ENCODE peak calls at places on chromosome 4, in ten cellular contexts. J is CD8-positive, alpha-beta T cell; V is A549; H is ascending aorta; U is HFF-Myc; O is PC-3; Z is fibroblast of the aortic adventitia; I is gastrocnemius medialis; F is GM23338; R is neural progenitor cell. D is an unnamed sample.

GRCh38 chr4:36677122-36677521 is 395.7 kb downstream of the DTHD1 start:
- DNase-seq in R (no peak), H (no peak), I (no peak), F (no peak), J (no peak), Z (no peak), V (no peak), O (no peak), U (no peak), D (peak)

GRCh38 chr4:177047851-177048174 is 255.1 kb upstream of the VEGFC start:
- DNase-seq in V (no peak), J (no peak), U (no peak), O (peak), F (no peak), I (no peak), Z (peak), R (no peak), H (no peak), D (peak)

GRCh38 chr4:108620933-108621905 is 843 bp downstream of the RPL34 start:
- DNase-seq in O (no peak), R (no peak), I (no peak), U (no peak), V (no peak), F (no peak), J (no peak), H (no peak), Z (peak), D (no peak)

GRCh38 chr4:24750106-24750505 is 45.3 kb upstream of the SOD3 start:
- DNase-seq in H (no peak), O (no peak), V (no peak), R (no peak), J (no peak), I (no peak), U (no peak), Z (no peak), F (no peak), D (no peak)

GRCh38 chr4:30614771-30615170 is 105.4 kb upstream of the PCDH7 start:
- DNase-seq in J (no peak), H (no peak), U (no peak), F (no peak), O (no peak), I (no peak), R (no peak), Z (no peak), V (no peak), D (no peak)

GRCh38 chr4:17635056-17635455 is 20.6 kb downstream of the MED28 start:
- DNase-seq in Z (no peak), I (no peak), R (no peak), V (no peak), H (no peak), J (no peak), F (no peak), U (no peak), O (no peak), D (no peak)

GRCh38 chr4:143186634-143187033 is 1.9 kb downstream of the USP38 start:
- DNase-seq in R (peak), H (no peak), I (no peak), J (no peak), Z (peak), O (peak), U (no peak), V (no peak), F (peak), D (peak)

GRCh38 chr4:57544811-57545654 is 434.8 kb upstream of the IGFBP7 start:
- DNase-seq in V (no peak), R (peak), I (no peak), Z (no peak), U (no peak), F (peak), J (no peak), O (no peak), H (no peak), D (no peak)

GRCh38 chr4:184306949-184307348 is 89.3 kb upstream of the ENPP6 start:
- DNase-seq in U (no peak), V (no peak), O (peak), Z (peak), F (no peak), I (no peak), J (no peak), R (no peak), H (no peak), D (peak)

GRCh38 chr4:155433636-155434360 is 57.0 kb upstream of the MAP9 start:
- DNase-seq in O (peak), U (no peak), Z (peak), H (no peak), I (no peak), R (no peak), F (no peak), V (peak), J (no peak), D (peak)

GRCh38 chr4:137641554-137641953 is 109.3 kb upstream of the PCDH18 start:
- DNase-seq in U (no peak), I (peak), H (no peak), O (no peak), F (no peak), Z (peak), J (no peak), R (no peak), V (no peak), D (peak)

GRCh38 chr4:110055014-110055768 is 142.5 kb downstream of the EGF start:
- DNase-seq in Z (peak), F (no peak), R (peak), O (peak), I (no peak), J (no peak), H (no peak), V (no peak), U (no peak), D (no peak)

GRCh38 chr4:147707892-147708672 is 23.8 kb upstream of the ARHGAP10 start:
- DNase-seq in J (peak), R (peak), O (peak), H (no peak), U (no peak), I (peak), Z (peak), V (peak), F (peak), D (peak)

GRCh38 chr4:54233128-54233696 is 4.1 kb downstream of the PDGFRA start:
- DNase-seq in H (no peak), J (peak), F (peak), R (peak), V (peak), O (peak), Z (peak), I (peak), U (no peak), D (peak)

GRCh38 chr4:114057746-114058145 is 78.3 kb upstream of the ARSJ start:
- DNase-seq in V (no peak), J (no peak), R (no peak), I (no peak), U (no peak), Z (no peak), O (no peak), F (no peak), H (no peak), D (no peak)

GRCh38 chr4:187357861-187358260 is 634.2 kb upstream of the FAT1 start:
- DNase-seq in Z (no peak), V (no peak), U (no peak), R (no peak), O (no peak), F (peak), H (no peak), J (no peak), I (no peak), D (no peak)

GRCh38 chr4:83110222-83110945 is 4.1 kb downstream of the PLAC8 start:
- DNase-seq in O (peak), J (peak), V (peak), U (peak), I (peak), H (peak), F (peak), Z (peak), R (peak), D (peak)

GRCh38 chr4:8315343-8316250 is 46.0 kb downstream of the HTRA3 start:
- DNase-seq in J (no peak), F (peak), I (peak), R (peak), V (peak), U (peak), H (peak), O (peak), Z (peak), D (peak)

GRCh38 chr4:8044699-8045098 is 105.0 kb upstream of the AFAP1 start:
- DNase-seq in U (no peak), F (no peak), J (no peak), Z (no peak), V (no peak), I (no peak), R (no peak), O (no peak), H (no peak), D (no peak)

GRCh38 chr4:38128478-38129451 is 168.6 kb downstream of the PTTG2 start:
- DNase-seq in J (peak), R (peak), H (peak), O (peak), Z (peak), I (no peak), U (no peak), V (peak), F (peak), D (peak)

GRCh38 chr4:173001571-173001970 is 167.0 kb upstream of the GALNT7 start:
- DNase-seq in U (no peak), H (no peak), R (no peak), O (peak), F (no peak), Z (peak), I (no peak), V (no peak), J (no peak), D (peak)

GRCh38 chr4:39278476-39278875 is 87.7 kb downstream of the RFC1 start:
- DNase-seq in R (no peak), Z (no peak), I (no peak), F (no peak), U (no peak), J (no peak), V (no peak), H (no peak), O (no peak), D (no peak)

GRCh38 chr4:157582141-157582540 is 361.6 kb downstream of the GRIA2 start:
- DNase-seq in R (no peak), U (no peak), F (no peak), Z (no peak), J (no peak), V (no peak), O (no peak), I (no peak), H (no peak), D (no peak)

GRCh38 chr4:153241970-153242847 is 38.0 kb downstream of the TRIM2 start:
- DNase-seq in I (no peak), F (peak), R (no peak), V (no peak), U (no peak), O (no peak), Z (no peak), H (no peak), J (no peak), D (peak)

GRCh38 chr4:530017-530781 is 31.2 kb downstream of the PIGG start:
- DNase-seq in V (no peak), J (no peak), R (no peak), F (no peak), Z (no peak), H (no peak), U (no peak), O (no peak), I (no peak), D (no peak)

GRCh38 chr4:7165874-7166201 is 26.5 kb upstream of the SORCS2 start:
- DNase-seq in R (no peak), O (no peak), V (no peak), F (no peak), I (no peak), U (no peak), J (no peak), H (no peak), Z (no peak), D (no peak)

GRCh38 chr4:7862561-7863200 is 77.0 kb downstream of the AFAP1 start:
- DNase-seq in Z (peak), H (no peak), O (no peak), I (no peak), U (no peak), J (no peak), F (peak), V (no peak), R (peak), D (no peak)

GRCh38 chr4:180057198-180057821 is 2185.9 kb upstream of the TENM3 start:
- DNase-seq in V (peak), R (peak), F (peak), H (no peak), I (no peak), J (no peak), U (no peak), Z (no peak), O (no peak), D (peak)

GRCh38 chr4:180059216-180059881 is 2183.9 kb upstream of the TENM3 start:
- DNase-seq in I (no peak), J (no peak), H (no peak), U (no peak), R (peak), O (no peak), V (no peak), Z (no peak), F (peak), D (peak)

GRCh38 chr4:180057891-180058643 is 2185.1 kb upstream of the TENM3 start:
- DNase-seq in J (no peak), V (peak), Z (no peak), O (no peak), F (peak), R (peak), H (no peak), I (no peak), U (no peak), D (peak)

GRCh38 chr4:180060159-180060889 is 2182.9 kb upstream of the TENM3 start:
- DNase-seq in R (peak), J (no peak), O (peak), F (peak), U (no peak), H (no peak), Z (no peak), I (no peak), V (peak), D (peak)

DNA sequence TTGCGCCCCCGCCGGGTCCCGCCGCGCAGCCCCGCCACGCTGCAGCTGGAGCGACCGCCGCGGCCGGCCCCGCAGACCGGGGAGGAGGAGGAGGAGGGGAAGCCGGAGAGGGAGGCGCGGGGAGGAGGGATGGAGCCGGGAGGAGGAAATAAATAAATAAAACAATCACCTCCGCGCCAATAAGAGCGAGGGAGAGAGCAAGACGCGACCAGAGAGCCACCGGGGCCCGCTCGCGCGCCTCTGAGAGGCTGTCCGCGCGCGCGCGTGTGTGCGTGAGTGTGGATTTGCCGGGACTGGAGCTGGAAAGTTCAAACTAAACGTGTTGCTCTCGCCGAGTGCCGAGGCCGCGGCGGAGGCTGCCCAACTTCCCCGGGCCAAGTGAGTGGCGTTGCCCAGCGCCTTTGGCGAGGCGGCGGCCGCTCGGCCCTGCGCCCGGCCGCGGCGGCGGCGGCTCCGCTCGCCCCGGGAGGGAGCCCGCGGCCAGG is 2184.4 kb upstream of the TENM3 start:
- DNase-seq in R (peak), J (no peak), F (peak), V (peak), I (no peak), U (no peak), Z (peak), O (peak), H (no peak), D (peak)
- H3K4me3 ChIP-seq in R (peak), J (no peak), F (peak), V (peak), I (peak), U (peak), Z (peak), O (peak), H (peak), D (peak)

DNA sequence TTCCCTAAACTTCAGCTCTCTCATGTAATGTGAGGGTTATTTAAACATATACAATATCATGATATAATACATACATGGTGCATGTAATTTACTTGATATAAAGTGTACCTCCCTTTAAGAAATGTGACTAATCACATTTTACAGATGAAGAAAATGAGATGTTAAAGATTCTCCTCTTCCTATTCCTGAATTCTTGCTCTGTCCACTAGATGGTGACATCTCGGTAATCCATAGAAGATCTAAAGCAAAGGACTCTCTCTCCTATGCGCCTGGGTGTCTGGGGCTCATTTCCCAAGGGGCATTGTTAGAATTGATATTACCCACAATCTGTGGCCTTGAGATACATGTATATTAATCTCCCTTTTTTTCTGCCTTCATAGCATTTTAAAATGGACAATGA is 804.9 kb downstream of the RAB28 start:
- DNase-seq in Z (peak), V (peak), H (no peak), R (no peak), U (no peak), I (no peak), F (peak), J (no peak), O (peak), D (no peak)
- TF ChIP-seq CTCF in Z (peak), V (no peak), H (no peak), R (peak), U (no peak), I (no peak), F (peak), J (no peak), O (peak), D (no peak)

DNA sequence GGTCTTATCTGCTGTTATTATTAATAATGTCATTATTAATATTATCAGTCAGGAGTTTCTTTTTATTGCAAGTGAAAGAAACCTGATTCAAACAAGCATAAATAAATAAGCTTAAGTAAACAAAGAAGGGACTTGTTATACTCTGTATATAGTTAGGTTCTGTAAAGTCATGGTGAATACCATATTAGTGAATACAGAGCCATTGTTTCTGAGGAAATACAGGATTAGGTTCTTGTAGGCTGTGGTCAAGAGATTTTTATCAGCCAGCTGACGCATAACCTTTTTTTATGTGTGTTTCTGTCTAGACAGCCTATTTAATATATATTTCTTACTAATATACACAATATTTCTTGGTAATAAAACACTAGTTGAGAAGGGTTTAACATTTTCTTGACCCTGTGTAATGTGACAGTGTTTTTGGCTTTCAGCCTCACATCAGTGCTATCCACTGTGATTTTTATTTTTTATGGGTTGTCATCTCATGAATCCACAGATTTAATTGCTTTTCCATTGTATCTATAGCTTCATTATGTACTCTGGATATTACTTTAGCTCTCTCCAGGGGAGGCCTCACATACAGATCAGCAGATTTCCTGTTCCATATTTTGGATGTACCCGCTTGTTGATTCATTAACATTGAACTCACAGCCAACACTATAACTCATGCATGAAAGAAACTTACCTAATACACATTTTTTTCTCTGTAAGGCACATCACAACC is 8.0 kb downstream of the HERC3 start:
- DNase-seq in U (no peak), O (peak), F (no peak), Z (peak), V (peak), H (no peak), J (no peak), R (no peak), I (no peak), D (peak)
- H3K4me3 ChIP-seq in U (no peak), O (peak), F (no peak), Z (peak), V (no peak), H (peak), J (no peak), R (no peak), I (no peak), D (no peak)

DNA sequence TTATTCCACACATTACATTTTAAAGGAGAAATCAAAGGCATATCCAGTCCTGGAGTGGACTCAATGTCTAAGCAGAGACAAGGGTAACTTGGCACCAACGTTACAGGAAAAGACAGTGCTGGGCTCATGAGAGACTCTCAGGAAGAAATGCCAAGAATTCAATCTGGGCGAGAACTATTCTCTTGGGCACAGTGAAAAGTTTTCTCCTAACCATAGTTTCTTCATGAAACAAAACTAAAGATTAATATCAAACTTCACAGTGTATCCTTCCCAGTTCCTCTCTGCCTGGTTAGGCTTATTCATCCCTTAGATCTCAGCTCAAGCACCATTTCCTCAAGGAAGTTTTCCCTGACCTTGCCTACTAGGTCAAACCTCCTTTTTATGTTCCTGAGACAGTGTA is 109.4 kb upstream of the TLL1 start:
- DNase-seq in H (no peak), I (no peak), Z (peak), R (no peak), U (no peak), O (peak), V (no peak), F (no peak), J (no peak), D (no peak)
- TF ChIP-seq CTCF in H (no peak), I (no peak), Z (no peak), R (no peak), U (no peak), O (no peak), V (no peak), F (no peak), J (no peak), D (no peak)

DNA sequence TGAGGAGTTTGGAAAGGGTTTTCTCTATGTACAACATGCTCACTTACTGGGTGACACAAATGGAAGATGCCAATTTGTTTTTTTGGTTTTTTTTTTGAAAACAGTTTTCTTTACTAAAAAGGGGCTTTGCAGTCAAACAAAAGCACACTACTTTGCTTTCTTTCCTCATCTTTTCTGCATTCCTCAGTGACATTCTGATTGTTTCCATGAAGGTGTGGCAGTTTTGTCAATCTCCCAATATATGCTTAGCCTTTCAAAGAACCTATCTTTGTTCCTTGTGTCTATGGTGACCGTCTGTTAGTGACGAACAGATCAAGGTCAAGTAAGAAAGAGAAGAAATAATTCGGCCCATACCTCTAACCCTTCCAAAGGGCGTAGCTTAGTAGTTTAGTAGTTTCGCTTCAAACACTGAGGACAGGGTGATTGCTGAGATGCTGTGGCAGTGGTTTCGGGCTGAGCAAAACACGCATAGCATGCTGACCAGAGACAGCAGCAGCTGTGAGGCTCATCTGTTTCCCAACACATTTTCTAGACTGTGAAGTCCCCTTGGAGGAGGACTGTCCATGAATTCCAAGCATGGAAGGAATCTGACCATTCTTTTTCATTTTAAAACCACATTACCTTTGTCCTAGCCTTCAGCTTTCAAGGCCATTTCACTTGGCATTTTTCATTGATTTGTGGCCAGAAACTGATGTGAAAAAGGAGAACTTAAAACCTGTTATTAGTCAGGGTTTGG is 240.8 kb downstream of the PALLD start:
- DNase-seq in J (no peak), R (no peak), Z (peak), H (no peak), O (no peak), F (no peak), U (no peak), V (no peak), I (no peak), D (peak)
- H3K4me3 ChIP-seq in J (no peak), R (no peak), Z (no peak), H (no peak), O (no peak), F (no peak), U (no peak), V (no peak), I (no peak), D (no peak)

D was measured in astrocyte of the spinal cord.